ENCODE peak calls at places on chromosomes 2 and 18, in four cellular contexts. E is choroid plexus epithelial cell, D is Panc1, F is ovary. P is an unnamed sample.
A peak's percentile ranks its signal among the peaks of the same experiment; 100 is the strongest.

GRCh38 chr2:174667461-174667860 is 69.9 kb upstream of the WIPF1 start:
- DNase-seq in E (no peak), D (no peak), F (no peak), P (no peak)

GRCh38 chr18:60549338-60549960 is 176.9 kb upstream of the MC4R start:
- DNase-seq in E (peak; percentile 90), D (peak; percentile 50), F (no peak), P (peak; percentile 36)

GRCh38 chr18:52288403-52289004 is 51.5 kb upstream of the DCC start:
- DNase-seq in E (peak; percentile 29), D (peak; percentile 8), F (no peak), P (peak; percentile 57)

GRCh38 chr2:223896751-223897320 is 48.3 kb downstream of the WDFY1 start:
- DNase-seq in E (peak; percentile 65), D (no peak), F (no peak), P (no peak)

GRCh38 chr2:216474925-216475670 is 23.5 kb upstream of the RPL37A start:
- DNase-seq in E (no peak), D (no peak), F (no peak), P (no peak)

GRCh38 chr2:232533944-232534710 is 5.4 kb upstream of the CHRNG start:
- DNase-seq in E (peak; percentile 76), D (no peak), F (peak; percentile 12), P (no peak)

GRCh38 chr2:54722641-54723299 is 692 bp upstream of the EML6 start:
- DNase-seq in E (peak; percentile 42), D (no peak), F (no peak), P (no peak)

GRCh38 chr18:3238742-3239141 is 8.9 kb upstream of the MYL12A start:
- DNase-seq in E (peak; percentile 46), D (no peak), F (no peak), P (no peak)

GRCh38 chr2:95552911-95553310 is 38.9 kb upstream of the TRIM43 start:
- DNase-seq in E (peak; percentile 41), D (no peak), F (no peak), P (no peak)

GRCh38 chr2:5290911-5291546 is 401.2 kb upstream of the SOX11 start:
- DNase-seq in E (peak; percentile 72), D (no peak), F (no peak), P (no peak)

GRCh38 chr2:166104773-166105172 is 23.0 kb downstream of the SCN1A start:
- DNase-seq in E (no peak), D (no peak), F (no peak), P (no peak)

GRCh38 chr2:233250985-233251305 is 528 bp upstream of the ATG16L1 start:
- DNase-seq in E (no peak), D (no peak), F (no peak), P (no peak)

GRCh38 chr2:95384854-95385569 is 17.5 kb upstream of the FAHD2A start:
- DNase-seq in E (no peak), D (no peak), F (no peak), P (no peak)

GRCh38 chr2:118321436-118322100 is 233.3 kb downstream of the INSIG2 start:
- DNase-seq in E (no peak), D (no peak), F (no peak), P (no peak)
- TF ChIP-seq CTCF in E (no peak), D (no peak), F (no peak), P (no peak)

GRCh38 chr2:31137211-31138036 is 816 bp downstream of the GALNT14 start:
- DNase-seq in E (peak; percentile 1), D (no peak), F (no peak), P (peak; percentile 38)
- TF ChIP-seq CTCF in E (no peak), D (no peak), F (no peak), P (no peak)

GRCh38 chr2:132037527-132038178 is 124.1 kb downstream of the ANKRD30BL start:
- DNase-seq in E (peak; percentile 1), D (no peak), F (no peak), P (peak; percentile 52)
- TF ChIP-seq CTCF in E (no peak), D (peak; percentile 18), F (no peak), P (no peak)

DNA sequence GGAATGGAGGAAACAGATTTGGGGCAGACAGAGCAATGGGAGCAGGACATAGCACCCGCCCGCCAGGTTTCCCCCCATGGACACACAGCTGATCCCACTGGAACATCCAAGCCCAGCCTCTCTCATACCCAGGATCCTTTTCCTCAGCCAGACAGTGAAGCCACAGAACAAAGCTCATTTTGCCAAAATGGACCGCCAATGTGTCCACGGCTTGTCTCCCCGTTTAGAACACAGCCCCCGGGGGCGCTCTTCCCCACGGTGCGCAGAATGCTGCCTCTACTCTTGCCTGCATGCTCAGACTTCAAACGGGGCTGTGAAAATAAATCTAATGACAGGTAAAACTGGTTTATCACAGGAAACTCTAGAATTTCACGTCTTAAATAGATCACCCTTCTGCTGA is 548.5 kb upstream of the ID2 start:
- DNase-seq in E (no peak), D (no peak), F (no peak), P (no peak)
- TF ChIP-seq CTCF in E (no peak), D (peak; percentile 15), F (no peak), P (no peak)

GRCh38 chr2:212136216-212136795 is 402.3 kb downstream of the ERBB4 start:
- DNase-seq in E (peak; percentile 15), D (no peak), F (no peak), P (no peak)

GRCh38 chr2:212141499-212141898 is 397.1 kb downstream of the ERBB4 start:
- DNase-seq in E (no peak), D (no peak), F (no peak), P (no peak)

GRCh38 chr2:212133337-212133736 is 405.3 kb downstream of the ERBB4 start:
- DNase-seq in E (no peak), D (no peak), F (no peak), P (no peak)

GRCh38 chr2:212135739-212136138 is 402.9 kb downstream of the ERBB4 start:
- DNase-seq in E (peak; percentile 54), D (no peak), F (no peak), P (no peak)
- TF ChIP-seq CTCF in E (no peak), D (no peak), F (no peak), P (no peak)

DNA sequence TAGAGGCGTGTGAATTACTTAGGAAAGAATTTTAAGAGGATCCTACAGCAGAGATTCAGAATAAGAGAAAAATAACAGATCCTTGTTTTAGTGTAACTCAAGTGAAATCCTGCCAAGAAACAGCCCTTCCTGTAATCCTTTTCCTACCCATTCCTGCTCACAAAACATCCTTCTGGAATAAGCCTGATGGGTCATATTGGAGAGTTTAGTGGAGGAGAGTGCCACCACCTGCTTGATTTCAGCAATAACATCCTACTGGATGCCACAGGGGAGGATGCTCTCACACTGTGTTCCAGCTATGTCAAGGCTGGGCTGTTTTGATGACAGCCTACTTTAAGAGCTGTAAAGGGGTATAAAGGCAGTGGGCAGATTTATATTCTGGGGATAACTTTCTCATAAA is 54.8 kb upstream of the CCDC178 start:
- DNase-seq in E (peak; percentile 54), D (peak; percentile 17), F (no peak), P (peak; percentile 50)
- TF ChIP-seq CTCF in E (peak; percentile 63), D (peak; percentile 75), F (peak; percentile 47), P (peak; percentile 32)

GRCh38 chr2:148554459-148555247 is 89.9 kb upstream of the EPC2 start:
- DNase-seq in E (no peak), D (no peak), F (no peak), P (no peak)

GRCh38 chr2:148561389-148561788 is 83.2 kb upstream of the EPC2 start:
- DNase-seq in E (peak; percentile 23), D (no peak), F (no peak), P (no peak)

GRCh38 chr2:148555622-148556294 is 88.8 kb upstream of the EPC2 start:
- DNase-seq in E (no peak), D (no peak), F (no peak), P (no peak)

GRCh38 chr2:148560501-148560900 is 84.0 kb upstream of the EPC2 start:
- DNase-seq in E (peak; percentile 26), D (no peak), F (no peak), P (no peak)

DNA sequence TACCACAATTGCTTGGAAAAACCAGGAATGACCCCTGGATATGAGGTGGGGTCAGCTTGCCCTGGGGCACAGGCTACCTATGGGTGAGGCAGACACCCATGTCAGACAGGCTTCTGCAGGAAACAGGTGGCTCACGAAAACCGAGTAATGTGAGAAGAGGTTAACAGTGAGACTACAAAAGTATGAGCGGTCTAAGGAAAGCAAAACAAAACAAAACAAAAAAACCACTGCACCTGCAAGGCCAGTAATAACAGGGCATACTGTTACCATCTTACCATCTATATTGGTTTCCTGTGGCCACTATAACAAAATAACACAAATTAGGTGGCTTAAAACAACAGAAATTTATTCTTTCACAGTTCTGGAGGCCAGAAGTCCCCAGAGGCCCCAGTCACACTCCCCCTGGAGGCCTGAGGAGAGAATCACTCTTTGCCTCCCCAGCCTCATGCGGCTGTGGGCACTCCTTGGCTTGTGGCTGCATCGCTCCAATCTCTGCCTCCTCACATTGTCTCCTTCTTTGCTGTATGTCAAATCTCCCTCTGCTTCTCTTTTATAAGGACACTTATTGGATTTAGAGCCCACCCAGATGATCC is 86.6 kb upstream of the EPC2 start:
- DNase-seq in E (no peak), D (no peak), F (no peak), P (no peak)
- TF ChIP-seq CTCF in E (no peak), D (peak; percentile 30), F (no peak), P (no peak)

GRCh38 chr18:36752929-36753865 is 75.6 kb downstream of the TPGS2 start:
- DNase-seq in E (peak; percentile 16), D (no peak), F (no peak), P (no peak)
- TF ChIP-seq CTCF in E (no peak), D (no peak), F (no peak), P (no peak)